ENCODE peak calls at places on chromosome 1, in ten cellular contexts. S, Q, U, F, A, J, I, V, O and G are unnamed samples.

GRCh38 chr1:111217183-111217910 is 10.2 kb upstream of the CHI3L2 start:
- DNase-seq in S (no peak), Q (no peak), U (no peak), F (no peak), A (no peak), J (no peak), I (no peak), V (no peak), O (no peak), G (no peak)

GRCh38 chr1:15526021-15526489 is 593 bp upstream of the DNAJC16 start:
- DNase-seq in S (no peak), Q (no peak), U (peak; percentile 66), F (no peak), A (no peak), J (no peak), I (peak; percentile 23), V (no peak), O (no peak), G (no peak)

GRCh38 chr1:59730759-59731478 is 83.8 kb upstream of the HOOK1 start:
- DNase-seq in S (no peak), Q (peak; percentile 2), U (peak; percentile 85), F (peak; percentile 90), A (peak; percentile 32), J (no peak), I (no peak), V (peak; percentile 86), O (peak; percentile 82), G (peak; percentile 12)

GRCh38 chr1:108878678-108879077 is 1.9 kb downstream of the GPSM2 start:
- DNase-seq in S (no peak), Q (no peak), U (no peak), F (peak; percentile 4), A (no peak), J (no peak), I (peak; percentile 48), V (no peak), O (no peak), G (peak; percentile 85)

GRCh38 chr1:217562229-217562878 is 68.5 kb downstream of the GPATCH2 start:
- DNase-seq in S (no peak), Q (no peak), U (no peak), F (peak; percentile 17), A (no peak), J (no peak), I (no peak), V (peak; percentile 85), O (no peak), G (no peak)

GRCh38 chr1:180507826-180508724 is 5.7 kb upstream of the ACBD6 start:
- DNase-seq in S (no peak), Q (no peak), U (no peak), F (no peak), A (no peak), J (no peak), I (no peak), V (peak; percentile 60), O (no peak), G (peak; percentile 47)

GRCh38 chr1:36836196-36836883 is 198.0 kb downstream of the GRIK3 start:
- DNase-seq in S (no peak), Q (no peak), U (no peak), F (no peak), A (no peak), J (no peak), I (no peak), V (no peak), O (no peak), G (peak; percentile 94)

GRCh38 chr1:228923973-228924766 is 188.9 kb downstream of the RHOU start:
- DNase-seq in S (no peak), Q (no peak), U (no peak), F (no peak), A (no peak), J (no peak), I (no peak), V (no peak), O (no peak), G (no peak)